ENCODE peak calls at places on chromosome 6, in ten cellular contexts. One of them, this sample, is unnamed.

GRCh38 chr6:97653517-97653916 is 370.5 kb upstream of the MMS22L start:
- DNase-seq in mammary epithelial cell: no peak
- DNase-seq in right cardiac atrium: no peak
- DNase-seq in adrenal gland: no peak
- DNase-seq in PC-3: no peak
- DNase-seq in Peyer's patch: no peak
- DNase-seq in left ventricle myocardium inferior: no peak
- DNase-seq in Karpas-422: no peak
- DNase-seq in CD4-positive, CD25-positive, alpha-beta regulatory T cell: no peak
- DNase-seq in hepatocyte: no peak
- DNase-seq in this sample: no peak

GRCh38 chr6:85008311-85009015 is 244.1 kb upstream of the TBX18 start:
- DNase-seq in mammary epithelial cell: no peak
- DNase-seq in right cardiac atrium: no peak
- DNase-seq in adrenal gland: no peak
- DNase-seq in PC-3: peak; percentile 27
- DNase-seq in Peyer's patch: no peak
- DNase-seq in left ventricle myocardium inferior: no peak
- DNase-seq in Karpas-422: no peak
- DNase-seq in CD4-positive, CD25-positive, alpha-beta regulatory T cell: no peak
- DNase-seq in hepatocyte: no peak
- DNase-seq in this sample: no peak

GRCh38 chr6:80767808-80768207 is 661.3 kb downstream of the BCKDHB start:
- DNase-seq in mammary epithelial cell: peak; percentile 57
- DNase-seq in right cardiac atrium: peak; percentile 82
- DNase-seq in adrenal gland: peak; percentile 29
- DNase-seq in PC-3: peak; percentile 75
- DNase-seq in Peyer's patch: no peak
- DNase-seq in left ventricle myocardium inferior: peak; percentile 62
- DNase-seq in Karpas-422: no peak
- DNase-seq in CD4-positive, CD25-positive, alpha-beta regulatory T cell: no peak
- DNase-seq in hepatocyte: no peak
- DNase-seq in this sample: no peak

GRCh38 chr6:34044945-34045595 is 100.8 kb downstream of the GRM4 start:
- DNase-seq in mammary epithelial cell: no peak
- DNase-seq in right cardiac atrium: no peak
- DNase-seq in adrenal gland: no peak
- DNase-seq in PC-3: no peak
- DNase-seq in Peyer's patch: no peak
- DNase-seq in left ventricle myocardium inferior: no peak
- DNase-seq in Karpas-422: no peak
- DNase-seq in CD4-positive, CD25-positive, alpha-beta regulatory T cell: peak; percentile 16
- DNase-seq in hepatocyte: no peak
- DNase-seq in this sample: no peak

GRCh38 chr6:129490551-129491245 is 219.3 kb downstream of the ARHGAP18 start:
- DNase-seq in mammary epithelial cell: peak; percentile 94
- DNase-seq in right cardiac atrium: no peak
- DNase-seq in adrenal gland: peak; percentile 54
- DNase-seq in PC-3: peak; percentile 95
- DNase-seq in Peyer's patch: peak; percentile 41
- DNase-seq in left ventricle myocardium inferior: no peak
- DNase-seq in Karpas-422: peak; percentile 69
- DNase-seq in CD4-positive, CD25-positive, alpha-beta regulatory T cell: peak; percentile 87
- DNase-seq in hepatocyte: peak; percentile 77
- DNase-seq in this sample: peak; percentile 55

GRCh38 chr6:129351807-129352206 is 358.2 kb downstream of the ARHGAP18 start:
- DNase-seq in mammary epithelial cell: no peak
- DNase-seq in right cardiac atrium: no peak
- DNase-seq in adrenal gland: no peak
- DNase-seq in PC-3: no peak
- DNase-seq in Peyer's patch: no peak
- DNase-seq in left ventricle myocardium inferior: no peak
- DNase-seq in Karpas-422: no peak
- DNase-seq in CD4-positive, CD25-positive, alpha-beta regulatory T cell: no peak
- DNase-seq in hepatocyte: no peak
- DNase-seq in this sample: no peak

GRCh38 chr6:111657146-111657545 is 51.5 kb upstream of the TRAF3IP2 start:
- DNase-seq in mammary epithelial cell: peak; percentile 54
- DNase-seq in right cardiac atrium: no peak
- DNase-seq in adrenal gland: no peak
- DNase-seq in PC-3: peak; percentile 75
- DNase-seq in Peyer's patch: no peak
- DNase-seq in left ventricle myocardium inferior: no peak
- DNase-seq in Karpas-422: no peak
- DNase-seq in CD4-positive, CD25-positive, alpha-beta regulatory T cell: no peak
- DNase-seq in hepatocyte: no peak
- DNase-seq in this sample: no peak

GRCh38 chr6:40932366-40932765 is 106.7 kb downstream of the UNC5CL start:
- DNase-seq in mammary epithelial cell: no peak
- DNase-seq in right cardiac atrium: no peak
- DNase-seq in adrenal gland: no peak
- DNase-seq in PC-3: no peak
- DNase-seq in Peyer's patch: no peak
- DNase-seq in left ventricle myocardium inferior: no peak
- DNase-seq in Karpas-422: no peak
- DNase-seq in CD4-positive, CD25-positive, alpha-beta regulatory T cell: no peak
- DNase-seq in hepatocyte: no peak
- DNase-seq in this sample: no peak

GRCh38 chr6:101534821-101535220 is 141.3 kb downstream of the GRIK2 start:
- DNase-seq in mammary epithelial cell: no peak
- DNase-seq in right cardiac atrium: no peak
- DNase-seq in adrenal gland: no peak
- DNase-seq in PC-3: no peak
- DNase-seq in Peyer's patch: no peak
- DNase-seq in left ventricle myocardium inferior: no peak
- DNase-seq in Karpas-422: no peak
- DNase-seq in CD4-positive, CD25-positive, alpha-beta regulatory T cell: no peak
- DNase-seq in hepatocyte: no peak
- DNase-seq in this sample: no peak

GRCh38 chr6:54134934-54135333 is 23.7 kb downstream of the MLIP start:
- DNase-seq in mammary epithelial cell: no peak
- DNase-seq in right cardiac atrium: no peak
- DNase-seq in adrenal gland: no peak
- DNase-seq in PC-3: no peak
- DNase-seq in Peyer's patch: no peak
- DNase-seq in left ventricle myocardium inferior: no peak
- DNase-seq in Karpas-422: no peak
- DNase-seq in CD4-positive, CD25-positive, alpha-beta regulatory T cell: no peak
- DNase-seq in hepatocyte: no peak
- DNase-seq in this sample: no peak

GRCh38 chr6:16043171-16044142 is 85.4 kb upstream of the MYLIP start:
- DNase-seq in mammary epithelial cell: no peak
- DNase-seq in right cardiac atrium: no peak
- DNase-seq in adrenal gland: no peak
- DNase-seq in PC-3: no peak
- DNase-seq in Peyer's patch: no peak
- DNase-seq in left ventricle myocardium inferior: no peak
- DNase-seq in Karpas-422: no peak
- DNase-seq in CD4-positive, CD25-positive, alpha-beta regulatory T cell: no peak
- DNase-seq in hepatocyte: no peak
- DNase-seq in this sample: no peak

GRCh38 chr6:151069641-151070040 is 170.1 kb upstream of the AKAP12 start:
- DNase-seq in mammary epithelial cell: no peak
- DNase-seq in right cardiac atrium: no peak
- DNase-seq in adrenal gland: no peak
- DNase-seq in PC-3: no peak
- DNase-seq in Peyer's patch: no peak
- DNase-seq in left ventricle myocardium inferior: no peak
- DNase-seq in Karpas-422: no peak
- DNase-seq in CD4-positive, CD25-positive, alpha-beta regulatory T cell: no peak
- DNase-seq in hepatocyte: no peak
- DNase-seq in this sample: no peak

GRCh38 chr6:42020967-42021366 is 29.4 kb upstream of the TAF8 start:
- DNase-seq in mammary epithelial cell: no peak
- DNase-seq in right cardiac atrium: no peak
- DNase-seq in adrenal gland: no peak
- DNase-seq in PC-3: no peak
- DNase-seq in Peyer's patch: no peak
- DNase-seq in left ventricle myocardium inferior: no peak
- DNase-seq in Karpas-422: no peak
- DNase-seq in CD4-positive, CD25-positive, alpha-beta regulatory T cell: peak; percentile 26
- DNase-seq in hepatocyte: no peak
- DNase-seq in this sample: no peak
- H3K9me3 ChIP-seq in mammary epithelial cell: no peaks in the 10 kb centered on the region
- H3K9me3 ChIP-seq in right cardiac atrium: no peaks in the 10 kb centered on the region
- H3K9me3 ChIP-seq in adrenal gland: no peaks in the 10 kb centered on the region
- H3K9me3 ChIP-seq in PC-3: no peaks in the 10 kb centered on the region
- H3K9me3 ChIP-seq in Peyer's patch: no peaks in the 10 kb centered on the region
- H3K9me3 ChIP-seq in left ventricle myocardium inferior: no peaks in the 10 kb centered on the region
- H3K9me3 ChIP-seq in Karpas-422: no peaks in the 10 kb centered on the region
- H3K9me3 ChIP-seq in CD4-positive, CD25-positive, alpha-beta regulatory T cell: no peaks in the 10 kb centered on the region
- H3K9me3 ChIP-seq in hepatocyte: no peaks in the 10 kb centered on the region
- H3K9me3 ChIP-seq in this sample: no peaks in the 10 kb centered on the region

DNA sequence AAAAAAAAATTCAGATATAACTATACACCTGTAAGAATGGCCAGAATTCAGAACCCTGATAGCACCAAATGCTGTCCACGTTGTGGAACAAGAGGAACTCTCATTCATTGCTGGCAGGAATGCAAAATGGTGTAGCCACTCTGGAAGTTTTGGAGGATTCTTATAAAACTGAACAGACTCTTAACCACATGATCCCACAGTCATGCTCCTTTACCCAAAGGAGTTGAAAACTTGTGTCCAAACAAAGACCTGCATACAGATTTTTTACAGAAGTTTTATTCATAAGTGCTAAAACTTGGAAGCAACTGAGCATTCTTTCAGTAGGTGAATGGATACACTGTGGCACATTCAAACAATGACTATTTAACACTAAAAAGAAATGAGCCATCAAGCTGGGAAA is 32.6 kb downstream of the PREP start:
- DNase-seq in mammary epithelial cell: no peak
- DNase-seq in right cardiac atrium: no peak
- DNase-seq in adrenal gland: no peak
- DNase-seq in PC-3: no peak
- DNase-seq in Peyer's patch: no peak
- DNase-seq in left ventricle myocardium inferior: no peak
- DNase-seq in Karpas-422: no peak
- DNase-seq in CD4-positive, CD25-positive, alpha-beta regulatory T cell: no peak
- DNase-seq in hepatocyte: no peak
- DNase-seq in this sample: no peak
- H3K9me3 ChIP-seq in mammary epithelial cell: no peaks in the 10 kb centered on the region
- H3K9me3 ChIP-seq in right cardiac atrium: no peaks in the 10 kb centered on the region
- H3K9me3 ChIP-seq in adrenal gland: no peaks in the 10 kb centered on the region
- H3K9me3 ChIP-seq in PC-3: no peaks in the 10 kb centered on the region
- H3K9me3 ChIP-seq in Peyer's patch: no peaks in the 10 kb centered on the region
- H3K9me3 ChIP-seq in left ventricle myocardium inferior: no peaks in the 10 kb centered on the region
- H3K9me3 ChIP-seq in Karpas-422: no peaks in the 10 kb centered on the region
- H3K9me3 ChIP-seq in CD4-positive, CD25-positive, alpha-beta regulatory T cell: no peaks in the 10 kb centered on the region
- H3K9me3 ChIP-seq in hepatocyte: no peaks in the 10 kb centered on the region
- H3K9me3 ChIP-seq in this sample: no peaks in the 10 kb centered on the region

GRCh38 chr6:169982461-169983386 is 231.3 kb downstream of the ERMARD start:
- DNase-seq in mammary epithelial cell: no peak
- DNase-seq in right cardiac atrium: no peak
- DNase-seq in adrenal gland: no peak
- DNase-seq in PC-3: no peak
- DNase-seq in Peyer's patch: no peak
- DNase-seq in left ventricle myocardium inferior: no peak
- DNase-seq in Karpas-422: no peak
- DNase-seq in CD4-positive, CD25-positive, alpha-beta regulatory T cell: no peak
- DNase-seq in hepatocyte: no peak
- DNase-seq in this sample: no peak

GRCh38 chr6:169983651-169984050 is 232.2 kb downstream of the ERMARD start:
- DNase-seq in mammary epithelial cell: no peak
- DNase-seq in right cardiac atrium: no peak
- DNase-seq in adrenal gland: no peak
- DNase-seq in PC-3: no peak
- DNase-seq in Peyer's patch: no peak
- DNase-seq in left ventricle myocardium inferior: no peak
- DNase-seq in Karpas-422: no peak
- DNase-seq in CD4-positive, CD25-positive, alpha-beta regulatory T cell: no peak
- DNase-seq in hepatocyte: no peak
- DNase-seq in this sample: no peak

GRCh38 chr6:169981568-169981967 is 230.1 kb downstream of the ERMARD start:
- DNase-seq in mammary epithelial cell: no peak
- DNase-seq in right cardiac atrium: no peak
- DNase-seq in adrenal gland: no peak
- DNase-seq in PC-3: no peak
- DNase-seq in Peyer's patch: no peak
- DNase-seq in left ventricle myocardium inferior: no peak
- DNase-seq in Karpas-422: no peak
- DNase-seq in CD4-positive, CD25-positive, alpha-beta regulatory T cell: no peak
- DNase-seq in hepatocyte: no peak
- DNase-seq in this sample: no peak

GRCh38 chr6:169981051-169981450 is 229.6 kb downstream of the ERMARD start:
- DNase-seq in mammary epithelial cell: no peak
- DNase-seq in right cardiac atrium: no peak
- DNase-seq in adrenal gland: no peak
- DNase-seq in PC-3: no peak
- DNase-seq in Peyer's patch: no peak
- DNase-seq in left ventricle myocardium inferior: no peak
- DNase-seq in Karpas-422: no peak
- DNase-seq in CD4-positive, CD25-positive, alpha-beta regulatory T cell: no peak
- DNase-seq in hepatocyte: no peak
- DNase-seq in this sample: no peak

DNA sequence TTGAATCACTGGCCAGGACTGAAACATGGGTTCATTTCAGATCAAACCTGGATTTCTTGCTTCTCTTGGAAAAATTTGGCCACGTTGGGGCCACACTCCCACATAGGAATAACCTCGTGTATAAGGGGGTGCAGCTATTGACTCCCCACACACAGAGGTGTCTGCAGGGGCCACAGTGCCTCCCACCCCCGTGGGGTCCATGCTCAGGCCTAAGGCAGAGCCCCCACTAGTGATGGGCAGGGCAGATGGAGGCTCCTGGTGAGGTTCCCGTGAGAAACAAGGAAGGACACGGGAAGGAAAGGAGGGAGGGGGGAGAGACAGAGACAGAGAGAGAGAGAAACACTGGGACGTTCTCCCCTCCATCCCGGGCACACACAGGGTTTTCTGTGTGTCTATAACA is 230.5 kb downstream of the ERMARD start:
- DNase-seq in mammary epithelial cell: no peak
- DNase-seq in right cardiac atrium: no peak
- DNase-seq in adrenal gland: no peak
- DNase-seq in PC-3: no peak
- DNase-seq in Peyer's patch: no peak
- DNase-seq in left ventricle myocardium inferior: no peak
- DNase-seq in Karpas-422: no peak
- DNase-seq in CD4-positive, CD25-positive, alpha-beta regulatory T cell: no peak
- DNase-seq in hepatocyte: no peak
- DNase-seq in this sample: no peak
- H3K9me3 ChIP-seq in mammary epithelial cell: no peaks in the 10 kb centered on the region
- H3K9me3 ChIP-seq in right cardiac atrium: no peaks in the 10 kb centered on the region
- H3K9me3 ChIP-seq in adrenal gland: no peaks in the 10 kb centered on the region
- H3K9me3 ChIP-seq in PC-3: no peaks in the 10 kb centered on the region
- H3K9me3 ChIP-seq in Peyer's patch: no peaks in the 10 kb centered on the region
- H3K9me3 ChIP-seq in left ventricle myocardium inferior: no peaks in the 10 kb centered on the region
- H3K9me3 ChIP-seq in Karpas-422: no peaks in the 10 kb centered on the region
- H3K9me3 ChIP-seq in CD4-positive, CD25-positive, alpha-beta regulatory T cell: no peaks in the 10 kb centered on the region
- H3K9me3 ChIP-seq in hepatocyte: no peaks in the 10 kb centered on the region
- H3K9me3 ChIP-seq in this sample: no peaks in the 10 kb centered on the region

DNA sequence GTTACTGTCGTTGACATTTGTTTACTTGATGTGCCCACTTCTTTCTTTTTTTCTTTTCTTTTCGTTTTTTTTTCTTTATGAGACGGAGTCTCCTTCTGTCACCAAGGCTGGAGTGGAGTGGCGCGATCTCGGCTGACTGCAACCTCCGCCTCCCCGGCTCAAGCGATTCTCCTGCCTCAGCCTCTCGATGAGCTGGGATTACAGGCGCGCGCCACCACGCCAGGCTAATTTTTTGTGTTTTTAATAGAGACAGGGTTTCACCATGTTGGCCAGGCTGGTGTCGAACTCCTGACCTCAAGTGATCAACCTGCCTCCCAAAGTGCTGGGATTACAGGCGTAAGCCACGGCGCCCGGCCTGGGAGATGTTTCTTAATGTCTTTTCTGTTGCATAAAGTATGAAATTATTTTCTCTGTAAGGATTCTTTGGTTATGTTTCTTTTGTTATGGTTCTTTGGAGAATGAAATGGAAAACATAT is 33.3 kb upstream of the PRSS16 start:
- DNase-seq in mammary epithelial cell: no peak
- DNase-seq in right cardiac atrium: no peak
- DNase-seq in adrenal gland: no peak
- DNase-seq in PC-3: no peak
- DNase-seq in Peyer's patch: no peak
- DNase-seq in left ventricle myocardium inferior: no peak
- DNase-seq in Karpas-422: no peak
- DNase-seq in CD4-positive, CD25-positive, alpha-beta regulatory T cell: no peak
- DNase-seq in hepatocyte: no peak
- DNase-seq in this sample: no peak
- H3K9me3 ChIP-seq in mammary epithelial cell: no peaks in the 10 kb centered on the region
- H3K9me3 ChIP-seq in right cardiac atrium: peaks cover 6% of the 10 kb centered on the region
- H3K9me3 ChIP-seq in adrenal gland: no peaks in the 10 kb centered on the region
- H3K9me3 ChIP-seq in PC-3: no peaks in the 10 kb centered on the region
- H3K9me3 ChIP-seq in Peyer's patch: no peaks in the 10 kb centered on the region
- H3K9me3 ChIP-seq in left ventricle myocardium inferior: peaks cover 24% of the 10 kb centered on the region
- H3K9me3 ChIP-seq in Karpas-422: no peaks in the 10 kb centered on the region
- H3K9me3 ChIP-seq in CD4-positive, CD25-positive, alpha-beta regulatory T cell: no peaks in the 10 kb centered on the region
- H3K9me3 ChIP-seq in hepatocyte: no peaks in the 10 kb centered on the region
- H3K9me3 ChIP-seq in this sample: no peaks in the 10 kb centered on the region